ENCODE peak calls at places on chromosomes 3 and 15, in four cellular contexts. One of them, this sample, is unnamed.

GRCh38 chr3:159978353-159978752 is 10.3 kb upstream of the IL12A start:
- DNase-seq in anterior cingulate cortex: no peak
- DNase-seq in WERI-Rb-1: no peak
- DNase-seq in NCI-H524 treated with DMSO at 0.1 percent for 48 hours: no peak
- DNase-seq in this sample: no peak

GRCh38 chr15:80176443-80176842 is 23.6 kb downstream of the FAH start:
- DNase-seq in anterior cingulate cortex: no peak
- DNase-seq in WERI-Rb-1: no peak
- DNase-seq in NCI-H524 treated with DMSO at 0.1 percent for 48 hours: no peak
- DNase-seq in this sample: no peak

GRCh38 chr15:52251144-52251860 is 44.3 kb downstream of the MYO5C start:
- DNase-seq in anterior cingulate cortex: no peak
- DNase-seq in WERI-Rb-1: no peak
- DNase-seq in NCI-H524 treated with DMSO at 0.1 percent for 48 hours: no peak
- DNase-seq in this sample: no peak

GRCh38 chr15:31364301-31365031 is 37.8 kb downstream of the KLF13 start:
- DNase-seq in anterior cingulate cortex: no peak
- DNase-seq in WERI-Rb-1: no peak
- DNase-seq in NCI-H524 treated with DMSO at 0.1 percent for 48 hours: no peak
- DNase-seq in this sample: no peak

GRCh38 chr15:84604804-84605203 is 4.0 kb downstream of the ZSCAN2 start:
- DNase-seq in anterior cingulate cortex: no peak
- DNase-seq in WERI-Rb-1: no peak
- DNase-seq in NCI-H524 treated with DMSO at 0.1 percent for 48 hours: no peak
- DNase-seq in this sample: no peak

GRCh38 chr3:136882575-136882974 is 20.6 kb downstream of the NCK1 start:
- DNase-seq in anterior cingulate cortex: no peak
- DNase-seq in WERI-Rb-1: no peak
- DNase-seq in NCI-H524 treated with DMSO at 0.1 percent for 48 hours: peak; percentile 42
- DNase-seq in this sample: no peak

GRCh38 chr3:138328341-138328740 is 1.3 kb downstream of the NME9 start:
- DNase-seq in anterior cingulate cortex: no peak
- DNase-seq in WERI-Rb-1: no peak
- DNase-seq in NCI-H524 treated with DMSO at 0.1 percent for 48 hours: peak; percentile 29
- DNase-seq in this sample: peak; percentile 77

GRCh38 chr15:57184502-57184901 is 191.8 kb upstream of the CGNL1 start:
- DNase-seq in anterior cingulate cortex: no peak
- DNase-seq in WERI-Rb-1: no peak
- DNase-seq in NCI-H524 treated with DMSO at 0.1 percent for 48 hours: no peak
- DNase-seq in this sample: no peak

GRCh38 chr3:138944842-138945645 is 1.9 kb downstream of the FOXL2 start:
- DNase-seq in anterior cingulate cortex: no peak
- DNase-seq in WERI-Rb-1: no peak
- DNase-seq in NCI-H524 treated with DMSO at 0.1 percent for 48 hours: no peak
- DNase-seq in this sample: no peak

GRCh38 chr15:72614810-72615532 is 39.5 kb upstream of the GOLGA6B start:
- DNase-seq in anterior cingulate cortex: no peak
- DNase-seq in WERI-Rb-1: no peak
- DNase-seq in NCI-H524 treated with DMSO at 0.1 percent for 48 hours: no peak
- DNase-seq in this sample: no peak

GRCh38 chr15:98953000-98953776 is 54.4 kb downstream of the PGPEP1L start:
- DNase-seq in anterior cingulate cortex: no peak
- DNase-seq in WERI-Rb-1: no peak
- DNase-seq in NCI-H524 treated with DMSO at 0.1 percent for 48 hours: no peak
- DNase-seq in this sample: no peak

This sample was measured in esophagus muscularis mucosa.